ENCODE peak calls at places on chromosomes 12 and 14, in eight cellular contexts. One of them, this sample, is unnamed.

GRCh38 chr14:32606297-32606696 is 277.2 kb downstream of the AKAP6 start:
- DNase-seq in foreskin fibroblast: peak; percentile 54
- DNase-seq in uterus: no peak
- DNase-seq in PC-9: no peak
- DNase-seq in AML-193: no peak
- DNase-seq in HEK293T: no peak
- DNase-seq in T-cell: no peak
- DNase-seq in NCI-H1417: no peak
- DNase-seq in this sample: no peak

GRCh38 chr12:19382111-19382526 is 57.2 kb upstream of the AEBP2 start:
- DNase-seq in PC-9: peak; percentile 66
- DNase-seq in T-cell: no peak
- DNase-seq in foreskin fibroblast: peak; percentile 74
- DNase-seq in NCI-H1417: no peak
- DNase-seq in AML-193: no peak
- DNase-seq in HEK293T: no peak
- DNase-seq in uterus: no peak
- DNase-seq in this sample: peak; percentile 49

GRCh38 chr12:116465892-116466291 is 93.3 kb upstream of the MAP1LC3B2 start:
- DNase-seq in HEK293T: no peak
- DNase-seq in uterus: no peak
- DNase-seq in foreskin fibroblast: no peak
- DNase-seq in NCI-H1417: no peak
- DNase-seq in PC-9: no peak
- DNase-seq in T-cell: no peak
- DNase-seq in AML-193: no peak
- DNase-seq in this sample: no peak

GRCh38 chr12:561908-562593 is 101.2 kb downstream of the NINJ2 start:
- DNase-seq in T-cell: no peak
- DNase-seq in PC-9: no peak
- DNase-seq in HEK293T: no peak
- DNase-seq in NCI-H1417: no peak
- DNase-seq in uterus: no peak
- DNase-seq in foreskin fibroblast: no peak
- DNase-seq in AML-193: peak; percentile 87
- DNase-seq in this sample: no peak

GRCh38 chr14:97848351-97848980 is 1051.3 kb downstream of the VRK1 start:
- DNase-seq in T-cell: no peak
- DNase-seq in NCI-H1417: peak; percentile 98
- DNase-seq in HEK293T: no peak
- DNase-seq in foreskin fibroblast: no peak
- DNase-seq in AML-193: no peak
- DNase-seq in uterus: no peak
- DNase-seq in PC-9: no peak
- DNase-seq in this sample: no peak

GRCh38 chr14:36656769-36657408 is 4.8 kb upstream of the PAX9 start:
- DNase-seq in HEK293T: no peak
- DNase-seq in T-cell: no peak
- DNase-seq in foreskin fibroblast: no peak
- DNase-seq in PC-9: no peak
- DNase-seq in AML-193: no peak
- DNase-seq in NCI-H1417: no peak
- DNase-seq in uterus: no peak
- DNase-seq in this sample: no peak

GRCh38 chr14:58978336-58978735 is 210.1 kb upstream of the DAAM1 start:
- DNase-seq in PC-9: no peak
- DNase-seq in uterus: no peak
- DNase-seq in AML-193: no peak
- DNase-seq in foreskin fibroblast: peak; percentile 4
- DNase-seq in T-cell: no peak
- DNase-seq in HEK293T: no peak
- DNase-seq in NCI-H1417: no peak
- DNase-seq in this sample: no peak

GRCh38 chr12:55935742-55936151 is 4.8 kb downstream of the DGKA start:
- DNase-seq in uterus: no peak
- DNase-seq in NCI-H1417: no peak
- DNase-seq in PC-9: no peak
- DNase-seq in foreskin fibroblast: no peak
- DNase-seq in AML-193: no peak
- DNase-seq in T-cell: no peak
- DNase-seq in HEK293T: no peak
- DNase-seq in this sample: no peak

GRCh38 chr12:122730215-122731014 is at the start of gene HCAR1:
- DNase-seq in HEK293T: no peak
- DNase-seq in AML-193: no peak
- DNase-seq in foreskin fibroblast: no peak
- DNase-seq in uterus: no peak
- DNase-seq in NCI-H1417: peak; percentile 41
- DNase-seq in T-cell: no peak
- DNase-seq in PC-9: peak; percentile 23
- DNase-seq in this sample: no peak

GRCh38 chr14:94922595-94923239 is 152.8 kb upstream of the GSC start:
- DNase-seq in NCI-H1417: no peak
- DNase-seq in T-cell: no peak
- DNase-seq in PC-9: no peak
- DNase-seq in foreskin fibroblast: no peak
- DNase-seq in HEK293T: no peak
- DNase-seq in uterus: no peak
- DNase-seq in AML-193: no peak
- DNase-seq in this sample: no peak

GRCh38 chr12:124046206-124046740 is 73.3 kb downstream of the ZNF664 start:
- DNase-seq in foreskin fibroblast: peak; percentile 14
- DNase-seq in NCI-H1417: no peak
- DNase-seq in T-cell: no peak
- DNase-seq in AML-193: no peak
- DNase-seq in uterus: no peak
- DNase-seq in HEK293T: no peak
- DNase-seq in PC-9: no peak
- DNase-seq in this sample: no peak

GRCh38 chr14:87149583-87150354 is 843.2 kb downstream of the GALC start:
- DNase-seq in uterus: no peak
- DNase-seq in foreskin fibroblast: peak; percentile 93
- DNase-seq in AML-193: no peak
- DNase-seq in HEK293T: no peak
- DNase-seq in T-cell: no peak
- DNase-seq in PC-9: no peak
- DNase-seq in NCI-H1417: no peak
- DNase-seq in this sample: peak; percentile 70

GRCh38 chr12:21169878-21170472 is 39.0 kb downstream of the SLCO1B1 start:
- DNase-seq in HEK293T: peak; percentile 31
- DNase-seq in foreskin fibroblast: peak; percentile 13
- DNase-seq in PC-9: peak; percentile 53
- DNase-seq in uterus: no peak
- DNase-seq in NCI-H1417: peak; percentile 29
- DNase-seq in AML-193: peak; percentile 31
- DNase-seq in T-cell: peak; percentile 10
- DNase-seq in this sample: no peak

GRCh38 chr12:96425321-96425720 is 25.1 kb upstream of the CDK17 start:
- DNase-seq in uterus: peak; percentile 66
- DNase-seq in foreskin fibroblast: peak; percentile 94
- DNase-seq in HEK293T: no peak
- DNase-seq in NCI-H1417: no peak
- DNase-seq in T-cell: no peak
- DNase-seq in AML-193: no peak
- DNase-seq in PC-9: no peak
- DNase-seq in this sample: peak; percentile 96

GRCh38 chr14:49249022-49249421 is 337.2 kb downstream of the RPS29 start:
- DNase-seq in uterus: no peak
- DNase-seq in foreskin fibroblast: peak; percentile 1
- DNase-seq in PC-9: no peak
- DNase-seq in T-cell: no peak
- DNase-seq in HEK293T: no peak
- DNase-seq in AML-193: no peak
- DNase-seq in NCI-H1417: no peak
- DNase-seq in this sample: no peak

GRCh38 chr12:12482150-12482761 is 80.4 kb downstream of the DUSP16 start:
- DNase-seq in NCI-H1417: no peak
- DNase-seq in PC-9: no peak
- DNase-seq in foreskin fibroblast: no peak
- DNase-seq in AML-193: no peak
- DNase-seq in T-cell: peak; percentile 53
- DNase-seq in uterus: no peak
- DNase-seq in HEK293T: no peak
- DNase-seq in this sample: no peak

GRCh38 chr12:65229441-65229840 is 49.0 kb upstream of the MSRB3 start:
- DNase-seq in HEK293T: no peak
- DNase-seq in T-cell: no peak
- DNase-seq in PC-9: no peak
- DNase-seq in AML-193: no peak
- DNase-seq in foreskin fibroblast: peak; percentile 82
- DNase-seq in NCI-H1417: no peak
- DNase-seq in uterus: no peak
- DNase-seq in this sample: peak; percentile 9

This sample was measured in GM04503.